ENCODE peak calls at places on chromosomes 6 and 20, in four cellular contexts. K is omental fat pad, B is esophagus muscularis mucosa, R is AG04449. I is an unnamed sample.

GRCh38 chr20:2006452-2007381 is 12.9 kb upstream of the PDYN start:
- DNase-seq in R (no peak), B (no peak), K (no peak), I (peak)

GRCh38 chr6:166786704-166787293 is 159.7 kb upstream of the RPS6KA2 start:
- DNase-seq in K (no peak), R (peak), B (peak), I (no peak)

GRCh38 chr6:105112577-105112976 is 67.2 kb downstream of the POPDC3 start:
- DNase-seq in R (no peak), B (no peak), K (no peak), I (no peak)

GRCh38 chr6:24949020-24949569 is 13.3 kb upstream of the RIPOR2 start:
- DNase-seq in R (no peak), K (no peak), B (no peak), I (no peak)

GRCh38 chr20:50283922-50284810 is 93.5 kb downstream of the CEBPB start:
- DNase-seq in B (no peak), K (no peak), R (no peak), I (no peak)

GRCh38 chr6:127023001-127023778 is 95.3 kb upstream of the RSPO3 start:
- DNase-seq in B (no peak), K (no peak), R (no peak), I (no peak)

GRCh38 chr6:33008944-33009861 is at the start of gene HLA-DOA:
- DNase-seq in R (no peak), B (no peak), K (no peak), I (no peak)

GRCh38 chr20:24781061-24781980 is 167.7 kb upstream of the CST7 start:
- DNase-seq in R (no peak), K (no peak), B (no peak), I (no peak)

GRCh38 chr6:90338409-90338808 is 41.8 kb upstream of the BACH2 start:
- DNase-seq in B (no peak), K (no peak), R (no peak), I (no peak)

GRCh38 chr6:166949533-166950442 is 6.6 kb downstream of the RNASET2 start:
- DNase-seq in B (no peak), K (no peak), R (no peak), I (no peak)

GRCh38 chr6:132478697-132479096 is 34.2 kb downstream of the STX7 start:
- DNase-seq in B (no peak), K (no peak), R (no peak), I (no peak)

GRCh38 chr6:24699521-24700359 is 19.2 kb downstream of the C6orf62 start:
- DNase-seq in K (no peak), R (no peak), B (no peak), I (no peak)

GRCh38 chr6:106927531-106928398 is 46.8 kb downstream of the CD24 start:
- DNase-seq in K (no peak), R (no peak), B (peak), I (peak)

GRCh38 chr6:118574051-118574865 is 26.2 kb downstream of the PLN start:
- DNase-seq in R (no peak), K (no peak), B (peak), I (no peak)

GRCh38 chr6:129747588-129748112 is 37.7 kb upstream of the ARHGAP18 start:
- DNase-seq in R (no peak), B (no peak), K (no peak), I (no peak)

GRCh38 chr20:62400541-62400940 is 6.5 kb downstream of the CABLES2 start:
- DNase-seq in R (no peak), B (no peak), K (no peak), I (no peak)

GRCh38 chr6:142013286-142013685 is 119.4 kb upstream of the GJE1 start:
- DNase-seq in K (no peak), B (no peak), R (peak), I (no peak)

GRCh38 chr6:137926207-137926731 is 59.2 kb downstream of the TNFAIP3 start:
- DNase-seq in K (no peak), B (no peak), R (peak), I (no peak)

GRCh38 chr6:129673758-129674157 is 36.2 kb downstream of the ARHGAP18 start:
- DNase-seq in R (no peak), K (no peak), B (no peak), I (no peak)

GRCh38 chr6:36692220-36692619 is 5.4 kb upstream of the RAB44 start:
- DNase-seq in K (peak), R (no peak), B (no peak), I (no peak)

GRCh38 chr6:140879861-140880260 is 1252.9 kb upstream of the GJE1 start:
- DNase-seq in B (no peak), R (no peak), K (no peak), I (no peak)

GRCh38 chr6:6834356-6835342 is 246.1 kb downstream of the LY86 start:
- DNase-seq in K (no peak), B (no peak), R (no peak), I (no peak)

GRCh38 chr6:5053038-5053437 is 32.1 kb upstream of the PPP1R3G start:
- DNase-seq in B (no peak), K (no peak), R (no peak), I (no peak)

GRCh38 chr6:79453558-79454042 is 83.6 kb downstream of the LCA5 start:
- DNase-seq in R (no peak), B (no peak), K (no peak), I (no peak)

GRCh38 chr6:26329763-26330511 is 35.1 kb upstream of the BTN3A2 start:
- DNase-seq in R (no peak), K (no peak), B (no peak), I (no peak)

GRCh38 chr6:109460161-109460830 is 4.7 kb upstream of the MICAL1 start:
- DNase-seq in B (no peak), R (no peak), K (no peak), I (no peak)

GRCh38 chr6:139977887-139978332 is 603.5 kb upstream of the CITED2 start:
- DNase-seq in R (no peak), K (no peak), B (no peak), I (no peak)

GRCh38 chr6:79463721-79464120 is 73.5 kb downstream of the LCA5 start:
- DNase-seq in R (no peak), K (no peak), B (no peak), I (no peak)

GRCh38 chr6:33633462-33634158 is 12.5 kb downstream of the ITPR3 start:
- DNase-seq in R (no peak), B (no peak), K (no peak), I (no peak)

GRCh38 chr6:169861431-169862045 is 110.1 kb downstream of the ERMARD start:
- DNase-seq in K (no peak), R (no peak), B (no peak), I (peak)

GRCh38 chr20:45044084-45044573 is 56.8 kb downstream of the KCNS1 start:
- DNase-seq in K (no peak), B (no peak), R (peak), I (no peak)

GRCh38 chr20:57501461-57502330 is 23.2 kb downstream of the CTCFL start:
- DNase-seq in B (no peak), R (no peak), K (no peak), I (no peak)

GRCh38 chr20:45971425-45971674 is 653 bp downstream of the ZNF335 start:
- DNase-seq in K (no peak), R (no peak), B (no peak), I (no peak)

GRCh38 chr20:20426472-20426907 is 58.6 kb downstream of the INSM1 start:
- DNase-seq in B (no peak), R (no peak), K (no peak), I (no peak)

GRCh38 chr20:45098096-45098773 is 2.7 kb downstream of the KCNS1 start:
- DNase-seq in K (no peak), B (no peak), R (no peak), I (no peak)

GRCh38 chr6:165321150-165321549 is 11.7 kb upstream of the C6orf118 start:
- DNase-seq in K (no peak), B (peak), R (no peak), I (no peak)

GRCh38 chr6:119542037-119542436 is 192.5 kb upstream of the MAN1A1 start:
- DNase-seq in K (no peak), R (no peak), B (no peak), I (no peak)

DNA sequence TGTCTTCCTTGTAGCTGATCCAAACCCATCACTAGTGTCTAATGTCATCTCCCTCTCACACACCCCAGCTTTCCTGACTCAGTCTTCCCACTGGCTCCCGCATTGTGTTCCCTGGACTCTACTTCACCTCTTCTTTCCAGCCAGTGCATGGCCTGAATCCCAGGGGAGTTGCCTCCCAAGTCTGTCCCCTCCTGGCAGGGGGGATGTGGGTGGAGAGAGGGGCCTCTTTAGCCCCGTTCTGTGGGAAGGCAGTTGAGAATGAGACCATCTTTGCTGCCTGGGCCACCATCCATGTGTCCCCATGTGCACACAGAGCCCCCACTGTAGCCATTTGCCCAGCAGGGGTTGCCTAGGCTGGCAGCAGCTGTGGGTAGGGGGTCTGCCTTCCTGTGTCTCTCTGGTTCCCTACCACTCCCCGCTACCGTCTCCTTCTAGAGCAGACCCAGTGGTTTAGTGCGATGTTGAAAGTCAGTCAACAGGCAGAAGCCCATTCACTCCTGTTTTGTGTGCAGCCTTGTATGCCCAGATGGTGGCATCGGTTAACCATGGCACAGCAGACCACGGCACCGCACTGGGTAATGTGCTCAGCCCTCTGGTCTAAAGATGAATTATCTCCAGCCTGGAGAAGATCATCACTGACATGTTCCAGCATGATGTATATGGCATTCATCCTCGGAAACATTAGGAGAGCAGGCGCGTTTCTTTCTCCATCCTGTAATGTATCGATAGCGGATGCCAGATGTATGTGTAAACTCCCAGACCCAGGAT is 178.8 kb upstream of the SNX9 start:
- DNase-seq in K (no peak), B (no peak), R (no peak), I (no peak)
- TF ChIP-seq CTCF in K (no peak), B (peak), R (peak), I (no peak)

DNA sequence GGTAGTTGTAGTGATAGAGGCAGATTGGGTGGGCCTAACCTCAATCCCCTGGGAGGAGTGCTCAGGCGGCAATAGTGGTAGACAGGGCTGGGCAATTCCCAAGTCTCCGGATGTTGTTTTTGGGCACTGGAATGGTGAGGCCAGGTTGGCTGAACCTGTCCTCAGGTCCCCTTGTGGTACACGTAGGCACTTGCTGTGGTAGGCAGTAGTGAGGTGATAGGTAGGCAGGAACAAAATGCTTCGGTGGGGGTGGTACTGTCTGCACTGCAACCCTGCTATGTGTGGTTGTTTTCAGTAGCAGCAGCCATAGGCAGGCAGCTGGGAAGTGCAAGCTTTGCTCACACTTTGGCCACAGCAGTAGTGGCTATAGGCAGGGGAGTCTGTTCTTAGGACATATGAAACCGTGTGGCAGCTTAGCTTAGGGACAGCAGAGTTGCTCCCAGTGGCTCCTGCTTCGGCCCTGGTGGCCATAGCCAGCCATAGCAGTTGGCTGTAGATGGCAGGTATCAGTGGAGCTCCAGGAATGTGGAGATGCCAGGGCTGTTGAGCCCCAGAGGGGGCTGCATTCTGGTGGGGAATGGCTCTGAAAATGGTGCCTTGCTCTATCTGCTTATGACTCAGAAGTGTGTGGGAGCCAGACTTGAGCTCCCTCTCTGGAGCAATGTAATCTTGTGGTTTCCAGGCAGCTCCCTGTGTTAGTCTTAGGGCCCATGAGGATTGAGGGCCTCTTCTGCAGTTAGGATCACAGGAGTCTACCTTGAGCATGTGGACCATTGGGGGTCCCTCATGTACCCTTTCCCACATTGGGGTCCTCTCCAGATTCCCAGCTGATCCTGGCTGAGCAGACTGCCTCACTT is 241.8 kb upstream of the BMP2 start:
- DNase-seq in B (no peak), R (no peak), K (no peak), I (no peak)
- TF ChIP-seq CTCF in B (no peak), R (no peak), K (no peak), I (peak)

DNA sequence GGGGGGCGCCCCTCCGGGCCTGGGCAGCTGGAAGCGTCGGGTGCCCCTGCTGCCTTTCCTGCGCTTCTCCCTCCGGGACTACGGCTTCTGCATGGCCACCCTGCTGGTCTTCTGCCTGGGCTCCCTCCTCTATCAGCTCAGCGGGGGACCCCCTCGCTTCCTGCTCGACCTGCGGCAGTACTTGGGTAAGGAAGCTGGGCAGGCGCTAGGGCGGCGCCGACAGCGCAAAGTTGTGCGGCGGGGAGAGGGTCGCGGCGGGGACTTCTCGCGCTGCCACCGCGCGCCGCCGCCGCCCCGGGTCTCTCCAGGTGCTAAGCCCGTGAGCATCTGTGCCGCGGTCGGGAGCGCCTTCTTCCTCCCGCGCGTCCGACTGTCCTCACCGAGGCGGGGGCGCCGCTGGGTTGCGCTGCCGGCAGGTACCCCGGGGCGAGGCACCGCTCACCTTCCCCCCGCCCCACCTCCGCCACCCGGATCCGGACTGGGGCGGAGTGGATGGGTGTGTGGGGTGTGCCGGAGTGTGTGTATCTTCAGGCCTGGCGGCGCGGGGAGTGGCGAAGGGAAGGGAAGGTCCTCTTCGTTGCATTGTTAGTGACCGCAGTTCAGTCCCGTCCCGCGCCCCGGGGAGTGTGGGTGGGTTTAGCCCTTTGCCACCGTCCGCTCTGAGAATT is 797 bp downstream of the UST start:
- DNase-seq in R (no peak), B (no peak), K (no peak), I (peak)
- TF ChIP-seq CTCF in R (peak), B (no peak), K (no peak), I (no peak)

DNA sequence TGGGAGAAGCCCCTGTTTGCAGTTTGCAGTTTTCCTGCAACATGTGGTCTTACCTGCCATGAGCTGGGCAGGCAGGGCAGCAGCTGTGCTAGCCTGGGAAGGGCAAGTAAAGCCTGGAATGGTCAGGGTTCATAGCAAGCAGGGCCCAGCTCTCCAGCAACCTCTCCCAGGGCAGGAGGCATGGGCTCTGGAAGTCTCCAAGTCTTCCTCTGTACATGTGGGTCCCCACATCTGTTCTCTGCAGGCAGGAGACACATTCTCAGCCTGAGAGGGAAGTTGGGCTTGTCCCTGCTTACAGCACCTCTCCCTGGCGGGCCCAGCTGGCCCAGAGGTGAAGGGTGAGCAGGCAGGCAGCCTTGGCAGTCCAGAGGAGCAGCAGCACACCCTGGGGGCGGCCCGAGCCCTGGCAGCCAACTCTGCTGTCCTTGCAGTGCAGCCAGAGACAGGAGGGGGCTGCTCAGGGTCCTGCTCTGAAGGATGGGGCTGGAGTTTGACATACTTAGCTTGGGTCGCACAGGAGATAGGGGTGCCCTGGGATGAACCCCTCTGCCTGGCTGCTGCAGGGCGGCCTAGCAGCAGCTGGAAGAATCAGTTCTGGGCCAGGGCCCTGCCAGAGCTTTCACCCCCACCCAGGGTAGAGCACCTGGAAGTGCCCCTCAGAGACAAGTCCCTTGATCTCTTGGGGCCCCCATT is 176.0 kb downstream of the MRPL14 start:
- DNase-seq in R (no peak), B (no peak), K (no peak), I (peak)
- TF ChIP-seq CTCF in R (peak), B (peak), K (no peak), I (peak)

GRCh38 chr6:68757821-68758220 is 122.7 kb downstream of the ADGRB3 start:
- DNase-seq in B (no peak), K (no peak), R (no peak), I (no peak)
- TF ChIP-seq CTCF in B (no peak), K (no peak), R (no peak), I (no peak)

GRCh38 chr20:15902493-15902892 is 670.8 kb downstream of the KIF16B start:
- DNase-seq in R (no peak), K (no peak), B (no peak), I (no peak)
- TF ChIP-seq CTCF in R (no peak), K (no peak), B (no peak), I (peak)

DNA sequence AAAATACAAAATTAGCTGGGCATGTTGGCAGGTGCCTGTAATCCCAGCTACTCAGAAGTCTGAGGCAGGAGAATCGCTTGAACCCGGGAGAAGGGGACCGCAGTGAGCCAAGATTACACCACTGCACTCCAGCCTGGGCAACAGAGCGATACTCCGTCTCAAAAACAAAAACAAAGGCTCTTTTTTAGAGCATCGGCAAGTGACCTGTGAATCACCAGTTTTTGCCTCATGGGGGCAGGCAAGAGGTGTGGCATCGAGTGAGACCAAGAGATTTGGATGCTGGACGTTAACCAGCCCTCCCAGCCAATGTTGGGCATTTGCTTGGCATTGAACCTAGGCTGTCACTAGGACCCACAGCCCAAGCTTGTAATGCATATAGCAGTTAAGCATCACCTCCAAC is 14.6 kb upstream of the CDK5RAP1 start:
- DNase-seq in R (no peak), K (no peak), B (no peak), I (no peak)
- TF ChIP-seq CTCF in R (peak), K (no peak), B (peak), I (peak)

DNA sequence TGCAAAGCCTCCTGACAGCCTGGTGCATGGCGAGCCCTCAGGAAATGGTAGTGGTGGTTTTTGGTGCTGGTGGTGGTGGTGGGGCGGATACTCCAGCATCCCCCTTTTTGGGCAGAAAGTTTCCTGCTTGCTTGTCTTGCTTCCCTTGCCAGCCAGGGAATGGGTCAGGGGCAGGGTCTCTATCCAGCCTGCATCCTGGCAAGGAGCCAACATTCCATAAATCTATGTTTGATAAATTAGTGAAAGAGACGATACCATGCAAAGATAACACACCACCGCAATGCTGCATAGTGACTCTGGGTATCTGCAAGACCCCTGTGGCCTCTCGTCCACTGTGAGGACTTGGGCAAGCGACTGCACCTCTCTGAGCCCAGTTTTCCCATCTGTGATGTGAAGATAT is 246.2 kb downstream of the LRFN2 start:
- DNase-seq in B (no peak), R (no peak), K (no peak), I (no peak)
- TF ChIP-seq CTCF in B (no peak), R (no peak), K (no peak), I (no peak)

GRCh38 chr6:134049176-134049575 is 3.2 kb downstream of the SLC2A12 start:
- DNase-seq in B (peak), K (no peak), R (no peak), I (no peak)
- TF ChIP-seq CTCF in B (no peak), K (no peak), R (no peak), I (no peak)

I was measured in type B pancreatic cell.